ENCODE peak calls at places on chromosomes 13 and 19, in ten cellular contexts. One of them, this sample, is unnamed.

GRCh38 chr19:4208385-4209094 is 20.8 kb upstream of the EBI3 start:
- DNase-seq in lower lobe of right lung: no peak
- DNase-seq in breast epithelium: no peak
- DNase-seq in pancreas: no peak
- DNase-seq in A549: peak; percentile 55
- DNase-seq in effector memory CD4-positive, alpha-beta T cell: no peak
- DNase-seq in PC-3: peak; percentile 50
- DNase-seq in sigmoid colon: no peak
- DNase-seq in heart right ventricle: no peak
- DNase-seq in uterus: no peak
- DNase-seq in this sample: no peak

GRCh38 chr13:108917581-108917980 is 288.2 kb downstream of the MYO16 start:
- DNase-seq in PC-3: peak; percentile 75
- DNase-seq in A549: no peak
- DNase-seq in sigmoid colon: no peak
- DNase-seq in pancreas: no peak
- DNase-seq in heart right ventricle: no peak
- DNase-seq in lower lobe of right lung: no peak
- DNase-seq in effector memory CD4-positive, alpha-beta T cell: no peak
- DNase-seq in uterus: no peak
- DNase-seq in breast epithelium: no peak
- DNase-seq in this sample: no peak

GRCh38 chr13:45142440-45143345 is 22.4 kb downstream of the GTF2F2 start:
- DNase-seq in breast epithelium: no peak
- DNase-seq in sigmoid colon: no peak
- DNase-seq in lower lobe of right lung: no peak
- DNase-seq in PC-3: peak; percentile 67
- DNase-seq in effector memory CD4-positive, alpha-beta T cell: no peak
- DNase-seq in pancreas: no peak
- DNase-seq in heart right ventricle: no peak
- DNase-seq in A549: no peak
- DNase-seq in uterus: no peak
- DNase-seq in this sample: no peak

GRCh38 chr19:38531515-38531914 is 86.2 kb downstream of the MAP4K1 start:
- DNase-seq in sigmoid colon: no peak
- DNase-seq in uterus: no peak
- DNase-seq in A549: no peak
- DNase-seq in lower lobe of right lung: no peak
- DNase-seq in effector memory CD4-positive, alpha-beta T cell: no peak
- DNase-seq in heart right ventricle: no peak
- DNase-seq in pancreas: no peak
- DNase-seq in breast epithelium: peak; percentile 2
- DNase-seq in PC-3: no peak
- DNase-seq in this sample: no peak

GRCh38 chr13:97226788-97227627 is 4.9 kb downstream of the MBNL2 start:
- DNase-seq in breast epithelium: no peak
- DNase-seq in pancreas: no peak
- DNase-seq in A549: no peak
- DNase-seq in heart right ventricle: no peak
- DNase-seq in sigmoid colon: peak; percentile 83
- DNase-seq in PC-3: no peak
- DNase-seq in effector memory CD4-positive, alpha-beta T cell: peak; percentile 51
- DNase-seq in lower lobe of right lung: no peak
- DNase-seq in uterus: no peak
- DNase-seq in this sample: no peak

GRCh38 chr19:16325671-16326400 is 1.2 kb downstream of the KLF2 start:
- DNase-seq in heart right ventricle: peak; percentile 55
- DNase-seq in PC-3: no peak
- DNase-seq in sigmoid colon: peak; percentile 84
- DNase-seq in uterus: peak; percentile 60
- DNase-seq in effector memory CD4-positive, alpha-beta T cell: peak; percentile 66
- DNase-seq in breast epithelium: no peak
- DNase-seq in lower lobe of right lung: peak; percentile 74
- DNase-seq in pancreas: peak; percentile 39
- DNase-seq in A549: no peak
- DNase-seq in this sample: no peak

GRCh38 chr19:34171539-34171876 is 796 bp upstream of the LSM14A start:
- DNase-seq in PC-3: peak; percentile 6
- DNase-seq in heart right ventricle: no peak
- DNase-seq in effector memory CD4-positive, alpha-beta T cell: no peak
- DNase-seq in lower lobe of right lung: no peak
- DNase-seq in sigmoid colon: no peak
- DNase-seq in A549: peak; percentile 55
- DNase-seq in pancreas: no peak
- DNase-seq in uterus: no peak
- DNase-seq in breast epithelium: no peak
- DNase-seq in this sample: no peak

GRCh38 chr13:31031482-31031881 is 99.0 kb downstream of the TEX26 start:
- DNase-seq in effector memory CD4-positive, alpha-beta T cell: no peak
- DNase-seq in breast epithelium: no peak
- DNase-seq in pancreas: no peak
- DNase-seq in lower lobe of right lung: no peak
- DNase-seq in sigmoid colon: no peak
- DNase-seq in heart right ventricle: no peak
- DNase-seq in uterus: no peak
- DNase-seq in A549: no peak
- DNase-seq in PC-3: no peak
- DNase-seq in this sample: no peak

GRCh38 chr13:106277483-106278154 is 257.8 kb downstream of the EFNB2 start:
- DNase-seq in lower lobe of right lung: no peak
- DNase-seq in breast epithelium: no peak
- DNase-seq in uterus: no peak
- DNase-seq in sigmoid colon: no peak
- DNase-seq in effector memory CD4-positive, alpha-beta T cell: no peak
- DNase-seq in PC-3: no peak
- DNase-seq in A549: no peak
- DNase-seq in pancreas: no peak
- DNase-seq in heart right ventricle: peak; percentile 23
- DNase-seq in this sample: no peak

GRCh38 chr19:48724796-48725753 is 5.5 kb upstream of the MAMSTR start:
- DNase-seq in PC-3: peak; percentile 50
- DNase-seq in effector memory CD4-positive, alpha-beta T cell: no peak
- DNase-seq in pancreas: peak; percentile 57
- DNase-seq in sigmoid colon: peak; percentile 86
- DNase-seq in breast epithelium: no peak
- DNase-seq in lower lobe of right lung: no peak
- DNase-seq in uterus: peak; percentile 80
- DNase-seq in heart right ventricle: no peak
- DNase-seq in A549: peak; percentile 59
- DNase-seq in this sample: peak; percentile 89

GRCh38 chr13:110284809-110285519 is 22.0 kb downstream of the COL4A1 start:
- DNase-seq in effector memory CD4-positive, alpha-beta T cell: no peak
- DNase-seq in pancreas: no peak
- DNase-seq in uterus: no peak
- DNase-seq in PC-3: no peak
- DNase-seq in heart right ventricle: no peak
- DNase-seq in lower lobe of right lung: no peak
- DNase-seq in A549: no peak
- DNase-seq in breast epithelium: no peak
- DNase-seq in sigmoid colon: peak; percentile 29
- DNase-seq in this sample: no peak

GRCh38 chr13:111337206-111337605 is 16.8 kb downstream of the TEX29 start:
- DNase-seq in PC-3: peak; percentile 41
- DNase-seq in sigmoid colon: peak; percentile 12
- DNase-seq in heart right ventricle: no peak
- DNase-seq in A549: no peak
- DNase-seq in effector memory CD4-positive, alpha-beta T cell: no peak
- DNase-seq in uterus: no peak
- DNase-seq in pancreas: no peak
- DNase-seq in lower lobe of right lung: no peak
- DNase-seq in breast epithelium: no peak
- DNase-seq in this sample: no peak

DNA sequence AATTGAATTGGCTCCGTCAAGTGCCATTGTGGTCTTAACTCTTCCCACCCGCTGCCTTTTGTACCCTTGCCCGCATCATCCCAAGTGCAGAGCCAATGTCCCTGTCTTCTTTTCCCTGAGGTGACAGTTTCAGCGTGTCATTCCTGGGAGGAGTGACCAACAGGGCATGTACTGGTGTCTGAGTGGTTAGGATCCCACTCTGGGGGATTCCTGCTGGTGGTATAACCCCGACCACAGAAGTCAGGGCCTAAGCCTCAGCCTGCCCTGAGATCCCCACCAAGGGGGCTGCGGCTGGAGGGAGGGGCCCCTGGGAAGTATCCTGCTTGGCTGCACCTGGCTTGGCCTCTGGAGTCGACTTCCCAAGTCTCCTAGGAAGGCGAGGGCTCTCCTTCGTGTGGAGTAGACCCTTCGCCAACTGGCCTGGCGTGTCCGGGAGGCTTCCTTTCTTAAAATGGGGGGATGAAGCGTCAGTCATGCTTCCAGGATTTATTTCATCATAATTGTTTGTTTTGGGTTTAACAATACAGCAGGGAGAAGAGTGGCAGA is 40.6 kb downstream of the NFIX start:
- DNase-seq in pancreas: no peak
- DNase-seq in PC-3: no peak
- DNase-seq in uterus: no peak
- DNase-seq in A549: no peak
- DNase-seq in breast epithelium: no peak
- DNase-seq in heart right ventricle: no peak
- DNase-seq in lower lobe of right lung: no peak
- DNase-seq in effector memory CD4-positive, alpha-beta T cell: no peak
- DNase-seq in sigmoid colon: no peak
- DNase-seq in this sample: no peak
- H3K4me1 ChIP-seq in pancreas: peaks cover 46% of the 10 kb centered on the region
- H3K4me1 ChIP-seq in PC-3: peaks cover 70% of the 10 kb centered on the region
- H3K4me1 ChIP-seq in uterus: peaks cover 34% of the 10 kb centered on the region
- H3K4me1 ChIP-seq in A549: peaks cover 17% of the 10 kb centered on the region
- H3K4me1 ChIP-seq in breast epithelium: peaks cover 91% of the 10 kb centered on the region
- H3K4me1 ChIP-seq in heart right ventricle: peaks cover 85% of the 10 kb centered on the region
- H3K4me1 ChIP-seq in lower lobe of right lung: peaks cover 100% of the 10 kb centered on the region
- H3K4me1 ChIP-seq in effector memory CD4-positive, alpha-beta T cell: no peaks in the 10 kb centered on the region
- H3K4me1 ChIP-seq in sigmoid colon: peaks cover 100% of the 10 kb centered on the region
- H3K4me1 ChIP-seq in this sample: peaks cover 55% of the 10 kb centered on the region

DNA sequence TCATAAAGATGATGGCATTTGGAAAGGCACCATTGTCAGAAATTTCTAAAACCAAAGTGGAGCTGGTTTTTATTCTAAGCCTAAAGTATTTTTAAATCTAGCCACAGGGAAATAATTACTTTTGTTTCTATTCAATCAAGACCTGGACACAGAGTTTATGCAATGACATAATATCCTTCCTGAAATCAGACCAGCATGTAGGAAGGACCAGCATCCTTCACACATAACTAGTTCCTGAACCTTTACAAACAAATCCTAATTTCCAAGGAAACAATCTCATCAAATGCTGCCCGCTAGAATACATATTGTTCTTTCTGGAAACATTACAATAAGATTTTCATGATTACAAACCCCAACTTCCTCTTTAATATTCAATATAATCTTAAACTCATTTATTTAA is 1.5 kb downstream of the STARD13 start:
- DNase-seq in uterus: no peak
- DNase-seq in breast epithelium: no peak
- DNase-seq in effector memory CD4-positive, alpha-beta T cell: no peak
- DNase-seq in PC-3: no peak
- DNase-seq in A549: no peak
- DNase-seq in pancreas: no peak
- DNase-seq in heart right ventricle: no peak
- DNase-seq in sigmoid colon: no peak
- DNase-seq in lower lobe of right lung: no peak
- DNase-seq in this sample: no peak
- H3K4me1 ChIP-seq in uterus: no peaks in the 10 kb centered on the region
- H3K4me1 ChIP-seq in breast epithelium: peaks cover 4% of the 10 kb centered on the region
- H3K4me1 ChIP-seq in effector memory CD4-positive, alpha-beta T cell: no peaks in the 10 kb centered on the region
- H3K4me1 ChIP-seq in PC-3: peaks cover 50% of the 10 kb centered on the region
- H3K4me1 ChIP-seq in A549: peaks cover 40% of the 10 kb centered on the region
- H3K4me1 ChIP-seq in pancreas: peaks cover 19% of the 10 kb centered on the region
- H3K4me1 ChIP-seq in heart right ventricle: peaks cover 63% of the 10 kb centered on the region
- H3K4me1 ChIP-seq in sigmoid colon: peaks cover 53% of the 10 kb centered on the region
- H3K4me1 ChIP-seq in lower lobe of right lung: peaks cover 55% of the 10 kb centered on the region
- H3K4me1 ChIP-seq in this sample: peaks cover 15% of the 10 kb centered on the region

GRCh38 chr13:99211421-99212035 is 10.9 kb downstream of the UBAC2 start:
- DNase-seq in breast epithelium: no peak
- DNase-seq in effector memory CD4-positive, alpha-beta T cell: no peak
- DNase-seq in A549: no peak
- DNase-seq in lower lobe of right lung: no peak
- DNase-seq in pancreas: no peak
- DNase-seq in uterus: no peak
- DNase-seq in PC-3: no peak
- DNase-seq in sigmoid colon: no peak
- DNase-seq in heart right ventricle: no peak
- DNase-seq in this sample: no peak

GRCh38 chr13:99214232-99214631 is 13.6 kb downstream of the UBAC2 start:
- DNase-seq in breast epithelium: no peak
- DNase-seq in pancreas: no peak
- DNase-seq in PC-3: no peak
- DNase-seq in uterus: no peak
- DNase-seq in effector memory CD4-positive, alpha-beta T cell: no peak
- DNase-seq in lower lobe of right lung: no peak
- DNase-seq in heart right ventricle: no peak
- DNase-seq in sigmoid colon: no peak
- DNase-seq in A549: no peak
- DNase-seq in this sample: no peak

GRCh38 chr13:99217461-99218101 is 16.9 kb downstream of the UBAC2 start:
- DNase-seq in heart right ventricle: no peak
- DNase-seq in breast epithelium: no peak
- DNase-seq in uterus: no peak
- DNase-seq in A549: no peak
- DNase-seq in PC-3: no peak
- DNase-seq in sigmoid colon: no peak
- DNase-seq in effector memory CD4-positive, alpha-beta T cell: no peak
- DNase-seq in pancreas: no peak
- DNase-seq in lower lobe of right lung: no peak
- DNase-seq in this sample: no peak

GRCh38 chr13:99215466-99215865 is 14.8 kb downstream of the UBAC2 start:
- DNase-seq in pancreas: no peak
- DNase-seq in lower lobe of right lung: no peak
- DNase-seq in breast epithelium: no peak
- DNase-seq in sigmoid colon: no peak
- DNase-seq in uterus: no peak
- DNase-seq in effector memory CD4-positive, alpha-beta T cell: peak; percentile 61
- DNase-seq in heart right ventricle: no peak
- DNase-seq in PC-3: no peak
- DNase-seq in A549: no peak
- DNase-seq in this sample: no peak

DNA sequence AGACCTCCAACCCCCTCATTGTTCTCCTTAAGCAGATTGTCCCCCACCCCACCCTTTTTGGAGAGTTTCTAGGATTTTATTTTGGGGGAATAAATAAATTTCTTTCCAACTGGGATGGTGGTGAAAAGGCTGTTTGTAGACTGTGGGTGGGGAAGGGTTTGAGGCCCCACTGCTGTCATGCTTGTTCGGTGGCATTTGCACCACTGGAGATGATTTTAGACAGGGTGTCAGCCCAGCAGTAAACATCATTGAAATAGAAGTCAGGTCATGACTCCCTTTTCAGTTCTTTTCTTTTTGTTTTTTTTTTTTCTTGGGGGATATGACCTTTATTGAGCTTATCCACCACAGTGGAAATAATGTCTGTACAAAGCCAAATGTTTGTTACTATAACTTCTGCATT is 14.0 kb downstream of the UBAC2 start:
- DNase-seq in PC-3: no peak
- DNase-seq in heart right ventricle: no peak
- DNase-seq in uterus: no peak
- DNase-seq in effector memory CD4-positive, alpha-beta T cell: no peak
- DNase-seq in A549: no peak
- DNase-seq in sigmoid colon: no peak
- DNase-seq in lower lobe of right lung: no peak
- DNase-seq in pancreas: no peak
- DNase-seq in breast epithelium: no peak
- DNase-seq in this sample: no peak
- H3K4me1 ChIP-seq in PC-3: no peaks in the 10 kb centered on the region
- H3K4me1 ChIP-seq in heart right ventricle: peaks cover 50% of the 10 kb centered on the region
- H3K4me1 ChIP-seq in uterus: no peaks in the 10 kb centered on the region
- H3K4me1 ChIP-seq in effector memory CD4-positive, alpha-beta T cell: peaks cover 52% of the 10 kb centered on the region
- H3K4me1 ChIP-seq in A549: no peaks in the 10 kb centered on the region
- H3K4me1 ChIP-seq in sigmoid colon: peaks cover 23% of the 10 kb centered on the region
- H3K4me1 ChIP-seq in lower lobe of right lung: peaks cover 18% of the 10 kb centered on the region
- H3K4me1 ChIP-seq in pancreas: peaks cover 19% of the 10 kb centered on the region
- H3K4me1 ChIP-seq in breast epithelium: no peaks in the 10 kb centered on the region
- H3K4me1 ChIP-seq in this sample: peaks cover 16% of the 10 kb centered on the region

GRCh38 chr13:40494932-40495619 is 171.4 kb downstream of the FOXO1 start:
- DNase-seq in heart right ventricle: no peak
- DNase-seq in A549: no peak
- DNase-seq in PC-3: peak; percentile 32
- DNase-seq in effector memory CD4-positive, alpha-beta T cell: no peak
- DNase-seq in pancreas: no peak
- DNase-seq in breast epithelium: no peak
- DNase-seq in sigmoid colon: no peak
- DNase-seq in lower lobe of right lung: no peak
- DNase-seq in uterus: no peak
- DNase-seq in this sample: no peak
- H3K4me1 ChIP-seq in heart right ventricle: peaks cover 26% of the 10 kb centered on the region
- H3K4me1 ChIP-seq in A549: peaks cover 17% of the 10 kb centered on the region
- H3K4me1 ChIP-seq in PC-3: peaks cover 10% of the 10 kb centered on the region
- H3K4me1 ChIP-seq in effector memory CD4-positive, alpha-beta T cell: peaks cover 38% of the 10 kb centered on the region
- H3K4me1 ChIP-seq in pancreas: no peaks in the 10 kb centered on the region
- H3K4me1 ChIP-seq in breast epithelium: no peaks in the 10 kb centered on the region
- H3K4me1 ChIP-seq in sigmoid colon: peaks cover 13% of the 10 kb centered on the region
- H3K4me1 ChIP-seq in lower lobe of right lung: peaks cover 19% of the 10 kb centered on the region
- H3K4me1 ChIP-seq in uterus: no peaks in the 10 kb centered on the region
- H3K4me1 ChIP-seq in this sample: no peaks in the 10 kb centered on the region